ENCODE peak calls at places on chromosomes 4 and X, in six cellular contexts. One of them, this sample, is unnamed.

GRCh38 chr4:141079393-141079930 is 53.8 kb downstream of the RNF150 start:
- DNase-seq in AG04449: no peak
- DNase-seq in sigmoid colon: no peak
- DNase-seq in endothelial cell: no peak
- DNase-seq in AG10803: no peak
- DNase-seq in CD4-positive, alpha-beta T cell: no peak
- DNase-seq in this sample: no peak

GRCh38 chr4:120709986-120710385 is 212.5 kb downstream of the PRDM5 start:
- DNase-seq in AG04449: peak; percentile 60
- DNase-seq in sigmoid colon: no peak
- DNase-seq in endothelial cell: no peak
- DNase-seq in AG10803: peak; percentile 85
- DNase-seq in CD4-positive, alpha-beta T cell: no peak
- DNase-seq in this sample: no peak

GRCh38 chr4:153962311-153963039 is 173.6 kb upstream of the SFRP2 start:
- DNase-seq in AG04449: no peak
- DNase-seq in sigmoid colon: no peak
- DNase-seq in endothelial cell: no peak
- DNase-seq in AG10803: no peak
- DNase-seq in CD4-positive, alpha-beta T cell: no peak
- DNase-seq in this sample: no peak

GRCh38 chr4:51895158-51895557 is 52.2 kb downstream of the DCUN1D4 start:
- DNase-seq in AG04449: no peak
- DNase-seq in sigmoid colon: no peak
- DNase-seq in endothelial cell: no peak
- DNase-seq in AG10803: no peak
- DNase-seq in CD4-positive, alpha-beta T cell: no peak
- DNase-seq in this sample: no peak

GRCh38 chrX:1072637-1073377 is 139.6 kb downstream of the CRLF2 start:
- DNase-seq in AG04449: no peak
- DNase-seq in sigmoid colon: no peak
- DNase-seq in endothelial cell: no peak
- DNase-seq in AG10803: no peak
- DNase-seq in CD4-positive, alpha-beta T cell: no peak
- DNase-seq in this sample: no peak

GRCh38 chrX:40109288-40110008 is 11.7 kb upstream of the BCOR start:
- DNase-seq in AG04449: no peak
- DNase-seq in sigmoid colon: peak; percentile 88
- DNase-seq in endothelial cell: peak; percentile 37
- DNase-seq in AG10803: no peak
- DNase-seq in CD4-positive, alpha-beta T cell: no peak
- DNase-seq in this sample: no peak

GRCh38 chr4:112374850-112375249 is 77.7 kb downstream of the ALPK1 start:
- DNase-seq in AG04449: no peak
- DNase-seq in sigmoid colon: no peak
- DNase-seq in endothelial cell: no peak
- DNase-seq in AG10803: no peak
- DNase-seq in CD4-positive, alpha-beta T cell: no peak
- DNase-seq in this sample: no peak

GRCh38 chrX:23802431-23802830 is 19.5 kb downstream of the SAT1 start:
- DNase-seq in AG04449: no peak
- DNase-seq in sigmoid colon: no peak
- DNase-seq in endothelial cell: no peak
- DNase-seq in AG10803: no peak
- DNase-seq in CD4-positive, alpha-beta T cell: no peak
- DNase-seq in this sample: no peak

GRCh38 chr4:152508818-152509217 is 27.1 kb downstream of the FBXW7 start:
- DNase-seq in AG04449: no peak
- DNase-seq in sigmoid colon: no peak
- DNase-seq in endothelial cell: no peak
- DNase-seq in AG10803: no peak
- DNase-seq in CD4-positive, alpha-beta T cell: no peak
- DNase-seq in this sample: no peak

GRCh38 chr4:92812652-92813051 is 508.9 kb downstream of the GRID2 start:
- DNase-seq in AG04449: no peak
- DNase-seq in sigmoid colon: no peak
- DNase-seq in endothelial cell: no peak
- DNase-seq in AG10803: no peak
- DNase-seq in CD4-positive, alpha-beta T cell: no peak
- DNase-seq in this sample: no peak

GRCh38 chrX:33082371-33082770 is 129.0 kb downstream of the DMD start:
- DNase-seq in AG04449: no peak
- DNase-seq in sigmoid colon: no peak
- DNase-seq in endothelial cell: no peak
- DNase-seq in AG10803: no peak
- DNase-seq in CD4-positive, alpha-beta T cell: no peak
- DNase-seq in this sample: no peak

GRCh38 chr4:148225639-148226038 is 216.6 kb downstream of the NR3C2 start:
- DNase-seq in AG04449: no peak
- DNase-seq in sigmoid colon: no peak
- DNase-seq in endothelial cell: no peak
- DNase-seq in AG10803: peak; percentile 11
- DNase-seq in CD4-positive, alpha-beta T cell: no peak
- DNase-seq in this sample: no peak

GRCh38 chr4:184288451-184289178 is 70.9 kb upstream of the ENPP6 start:
- DNase-seq in AG04449: no peak
- DNase-seq in sigmoid colon: no peak
- DNase-seq in endothelial cell: no peak
- DNase-seq in AG10803: no peak
- DNase-seq in CD4-positive, alpha-beta T cell: no peak
- DNase-seq in this sample: peak; percentile 55

GRCh38 chr4:178086324-178086723 is 644.1 kb upstream of the AGA start:
- DNase-seq in AG04449: no peak
- DNase-seq in sigmoid colon: no peak
- DNase-seq in endothelial cell: peak; percentile 18
- DNase-seq in AG10803: no peak
- DNase-seq in CD4-positive, alpha-beta T cell: no peak
- DNase-seq in this sample: no peak
- TF ChIP-seq CTCF in AG04449: no peak
- TF ChIP-seq CTCF in sigmoid colon: no peak
- TF ChIP-seq CTCF in endothelial cell: no peak
- TF ChIP-seq CTCF in AG10803: no peak
- TF ChIP-seq CTCF in CD4-positive, alpha-beta T cell: no peak
- TF ChIP-seq CTCF in this sample: no peak

GRCh38 chrX:16124201-16124600 is 836 bp downstream of the GRPR start:
- DNase-seq in AG04449: no peak
- DNase-seq in sigmoid colon: no peak
- DNase-seq in endothelial cell: no peak
- DNase-seq in AG10803: no peak
- DNase-seq in CD4-positive, alpha-beta T cell: no peak
- DNase-seq in this sample: no peak
- TF ChIP-seq CTCF in AG04449: no peak
- TF ChIP-seq CTCF in sigmoid colon: no peak
- TF ChIP-seq CTCF in endothelial cell: no peak
- TF ChIP-seq CTCF in AG10803: no peak
- TF ChIP-seq CTCF in CD4-positive, alpha-beta T cell: no peak
- TF ChIP-seq CTCF in this sample: no peak

GRCh38 chrX:38214551-38214950 is 6.1 kb downstream of the SRPX start:
- DNase-seq in AG04449: no peak
- DNase-seq in sigmoid colon: no peak
- DNase-seq in endothelial cell: no peak
- DNase-seq in AG10803: peak; percentile 54
- DNase-seq in CD4-positive, alpha-beta T cell: no peak
- DNase-seq in this sample: no peak
- TF ChIP-seq CTCF in AG04449: no peak
- TF ChIP-seq CTCF in sigmoid colon: no peak
- TF ChIP-seq CTCF in endothelial cell: no peak
- TF ChIP-seq CTCF in AG10803: no peak
- TF ChIP-seq CTCF in CD4-positive, alpha-beta T cell: no peak
- TF ChIP-seq CTCF in this sample: no peak

GRCh38 chrX:11444052-11444451 is 150.8 kb downstream of the AMELX start:
- DNase-seq in AG04449: no peak
- DNase-seq in sigmoid colon: no peak
- DNase-seq in endothelial cell: no peak
- DNase-seq in AG10803: no peak
- DNase-seq in CD4-positive, alpha-beta T cell: no peak
- DNase-seq in this sample: no peak

GRCh38 chrX:11447418-11447817 is 154.2 kb downstream of the AMELX start:
- DNase-seq in AG04449: no peak
- DNase-seq in sigmoid colon: no peak
- DNase-seq in endothelial cell: no peak
- DNase-seq in AG10803: peak; percentile 31
- DNase-seq in CD4-positive, alpha-beta T cell: no peak
- DNase-seq in this sample: no peak

GRCh38 chrX:11446951-11447350 is 153.7 kb downstream of the AMELX start:
- DNase-seq in AG04449: no peak
- DNase-seq in sigmoid colon: no peak
- DNase-seq in endothelial cell: no peak
- DNase-seq in AG10803: peak; percentile 65
- DNase-seq in CD4-positive, alpha-beta T cell: no peak
- DNase-seq in this sample: no peak

GRCh38 chrX:11446331-11446730 is 153.1 kb downstream of the AMELX start:
- DNase-seq in AG04449: no peak
- DNase-seq in sigmoid colon: no peak
- DNase-seq in endothelial cell: no peak
- DNase-seq in AG10803: peak; percentile 82
- DNase-seq in CD4-positive, alpha-beta T cell: no peak
- DNase-seq in this sample: no peak

DNA sequence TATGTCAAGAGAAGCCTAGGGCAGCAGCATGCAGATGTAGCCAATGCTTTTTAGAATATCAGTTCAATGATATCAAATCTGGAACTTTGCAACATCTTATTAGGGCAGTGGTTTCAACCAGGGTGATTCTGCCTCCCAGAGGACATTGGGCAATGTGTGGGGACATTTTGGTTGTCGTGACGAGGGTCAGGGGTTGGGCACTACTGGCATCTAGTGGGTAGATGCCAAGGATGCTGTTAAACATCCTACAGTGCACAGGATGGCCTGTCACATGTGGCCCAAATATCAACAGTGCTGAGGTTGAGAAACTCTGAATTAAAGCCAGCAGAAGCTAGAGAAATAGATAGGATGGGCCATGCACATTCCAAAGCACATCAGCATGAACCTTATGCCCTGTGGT is 152.3 kb downstream of the AMELX start:
- DNase-seq in AG04449: no peak
- DNase-seq in sigmoid colon: no peak
- DNase-seq in endothelial cell: no peak
- DNase-seq in AG10803: no peak
- DNase-seq in CD4-positive, alpha-beta T cell: no peak
- DNase-seq in this sample: no peak
- TF ChIP-seq CTCF in AG04449: no peak
- TF ChIP-seq CTCF in sigmoid colon: no peak
- TF ChIP-seq CTCF in endothelial cell: no peak
- TF ChIP-seq CTCF in AG10803: no peak
- TF ChIP-seq CTCF in CD4-positive, alpha-beta T cell: no peak
- TF ChIP-seq CTCF in this sample: no peak

DNA sequence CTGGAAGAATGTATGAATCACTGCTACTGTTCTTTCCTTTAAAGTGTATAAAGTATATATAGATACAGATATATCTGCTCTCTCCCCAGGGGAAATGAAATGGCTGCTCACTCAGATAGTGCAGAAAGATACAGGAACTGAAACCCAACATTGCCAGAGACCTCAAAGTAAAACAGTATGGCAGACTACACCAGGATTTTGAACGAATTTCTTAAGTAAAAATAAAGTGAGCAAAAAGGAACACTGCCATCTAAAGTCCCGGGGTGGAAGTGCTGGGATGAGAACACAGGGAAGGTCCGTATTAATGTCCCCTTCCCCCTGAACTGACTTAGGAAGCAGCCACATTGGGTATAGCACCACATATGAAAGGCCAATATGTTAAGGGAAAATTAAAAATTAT is 93.4 kb downstream of the TMA16 start:
- DNase-seq in AG04449: no peak
- DNase-seq in sigmoid colon: no peak
- DNase-seq in endothelial cell: no peak
- DNase-seq in AG10803: no peak
- DNase-seq in CD4-positive, alpha-beta T cell: no peak
- DNase-seq in this sample: peak; percentile 28
- TF ChIP-seq CTCF in AG04449: no peak
- TF ChIP-seq CTCF in sigmoid colon: no peak
- TF ChIP-seq CTCF in endothelial cell: peak; percentile 32
- TF ChIP-seq CTCF in AG10803: no peak
- TF ChIP-seq CTCF in CD4-positive, alpha-beta T cell: no peak
- TF ChIP-seq CTCF in this sample: peak; percentile 28

GRCh38 chr4:78265006-78265405 is 207.9 kb downstream of the FRAS1 start:
- DNase-seq in AG04449: no peak
- DNase-seq in sigmoid colon: no peak
- DNase-seq in endothelial cell: no peak
- DNase-seq in AG10803: no peak
- DNase-seq in CD4-positive, alpha-beta T cell: no peak
- DNase-seq in this sample: no peak

GRCh38 chr4:78268607-78269006 is 211.5 kb downstream of the FRAS1 start:
- DNase-seq in AG04449: no peak
- DNase-seq in sigmoid colon: no peak
- DNase-seq in endothelial cell: no peak
- DNase-seq in AG10803: no peak
- DNase-seq in CD4-positive, alpha-beta T cell: no peak
- DNase-seq in this sample: no peak

GRCh38 chr4:78267790-78268189 is 210.7 kb downstream of the FRAS1 start:
- DNase-seq in AG04449: no peak
- DNase-seq in sigmoid colon: no peak
- DNase-seq in endothelial cell: no peak
- DNase-seq in AG10803: no peak
- DNase-seq in CD4-positive, alpha-beta T cell: no peak
- DNase-seq in this sample: no peak
- TF ChIP-seq CTCF in AG04449: no peak
- TF ChIP-seq CTCF in sigmoid colon: no peak
- TF ChIP-seq CTCF in endothelial cell: no peak
- TF ChIP-seq CTCF in AG10803: no peak
- TF ChIP-seq CTCF in CD4-positive, alpha-beta T cell: no peak
- TF ChIP-seq CTCF in this sample: no peak

GRCh38 chr4:87219648-87220093 is 747 bp downstream of the KLHL8 start:
- DNase-seq in AG04449: no peak
- DNase-seq in sigmoid colon: peak; percentile 69
- DNase-seq in endothelial cell: no peak
- DNase-seq in AG10803: peak; percentile 35
- DNase-seq in CD4-positive, alpha-beta T cell: peak; percentile 35
- DNase-seq in this sample: peak; percentile 64
- TF ChIP-seq CTCF in AG04449: peak; percentile 44
- TF ChIP-seq CTCF in sigmoid colon: peak; percentile 5
- TF ChIP-seq CTCF in endothelial cell: peak; percentile 9
- TF ChIP-seq CTCF in AG10803: peak; percentile 34
- TF ChIP-seq CTCF in CD4-positive, alpha-beta T cell: no peak
- TF ChIP-seq CTCF in this sample: peak; percentile 16